ENCODE peak calls at places on chromosomes 11 and 22, in eight cellular contexts. F is lower leg skin, K is PC-9, U is mucosa of descending colon, W is neural crest cell, O is AG04450, Q is tibial artery, V is ascending aorta. N is an unnamed sample.

GRCh38 chr11:57571631-57572030 is 4.2 kb upstream of the UBE2L6 start:
- DNase-seq in F (no peak), K (no peak), U (no peak), W (no peak), O (no peak), Q (peak; percentile 26), V (no peak), N (no peak)

GRCh38 chr22:41447435-41448188 is 1.0 kb upstream of the TOB2 start:
- DNase-seq in F (peak; percentile 94), K (peak; percentile 61), U (peak; percentile 82), W (peak; percentile 66), O (no peak), Q (peak; percentile 65), V (no peak), N (no peak)

GRCh38 chr22:47835726-47836125 is 1073.3 kb downstream of the TBC1D22A start:
- DNase-seq in F (no peak), K (peak; percentile 42), U (no peak), W (no peak), O (no peak), Q (no peak), V (no peak), N (no peak)

GRCh38 chr22:45919504-45920286 is 57.3 kb downstream of the WNT7B start:
- DNase-seq in F (no peak), K (peak; percentile 92), U (no peak), W (no peak), O (no peak), Q (no peak), V (no peak), N (no peak)

GRCh38 chr11:82890941-82891340 is 9.3 kb downstream of the PRCP start:
- DNase-seq in F (no peak), K (no peak), U (no peak), W (no peak), O (no peak), Q (no peak), V (no peak), N (no peak)

GRCh38 chr11:95092549-95093324 is 3.1 kb downstream of the ENDOD1 start:
- DNase-seq in F (no peak), K (peak; percentile 30), U (no peak), W (peak; percentile 11), O (no peak), Q (no peak), V (no peak), N (no peak)

GRCh38 chr11:117809236-117810055 is 12.4 kb upstream of the DSCAML1 start:
- DNase-seq in F (no peak), K (peak; percentile 32), U (peak; percentile 88), W (peak; percentile 66), O (no peak), Q (peak; percentile 68), V (no peak), N (peak; percentile 73)

GRCh38 chr22:21726650-21727049 is 8.9 kb downstream of the YPEL1 start:
- DNase-seq in F (no peak), K (no peak), U (no peak), W (peak; percentile 31), O (no peak), Q (no peak), V (no peak), N (no peak)

GRCh38 chr22:27244328-27244727 is 557.2 kb downstream of the MN1 start:
- DNase-seq in F (no peak), K (no peak), U (no peak), W (no peak), O (no peak), Q (no peak), V (no peak), N (no peak)

GRCh38 chr11:74006743-74007304 is 2.1 kb downstream of the UCP3 start:
- DNase-seq in F (peak; percentile 53), K (no peak), U (no peak), W (no peak), O (no peak), Q (no peak), V (no peak), N (no peak)

GRCh38 chr11:65506316-65506769 is 7.5 kb downstream of the MALAT1 start:
- DNase-seq in F (no peak), K (no peak), U (peak; percentile 48), W (no peak), O (no peak), Q (no peak), V (no peak), N (no peak)

GRCh38 chr22:42376721-42377177 is 55.5 kb downstream of the NFAM1 start:
- DNase-seq in F (peak; percentile 96), K (no peak), U (peak; percentile 76), W (peak; percentile 48), O (no peak), Q (peak; percentile 80), V (peak; percentile 48), N (no peak)

GRCh38 chr11:61950035-61950547 is at the start of gene BEST1:
- DNase-seq in F (no peak), K (no peak), U (no peak), W (no peak), O (no peak), Q (no peak), V (no peak), N (no peak)

GRCh38 chr11:130771708-130772107 is 144.6 kb downstream of the SNX19 start:
- DNase-seq in F (no peak), K (no peak), U (no peak), W (no peak), O (no peak), Q (no peak), V (no peak), N (no peak)

GRCh38 chr11:87353904-87354303 is 316.2 kb downstream of the TMEM135 start:
- DNase-seq in F (no peak), K (no peak), U (no peak), W (no peak), O (no peak), Q (no peak), V (no peak), N (no peak)

DNA sequence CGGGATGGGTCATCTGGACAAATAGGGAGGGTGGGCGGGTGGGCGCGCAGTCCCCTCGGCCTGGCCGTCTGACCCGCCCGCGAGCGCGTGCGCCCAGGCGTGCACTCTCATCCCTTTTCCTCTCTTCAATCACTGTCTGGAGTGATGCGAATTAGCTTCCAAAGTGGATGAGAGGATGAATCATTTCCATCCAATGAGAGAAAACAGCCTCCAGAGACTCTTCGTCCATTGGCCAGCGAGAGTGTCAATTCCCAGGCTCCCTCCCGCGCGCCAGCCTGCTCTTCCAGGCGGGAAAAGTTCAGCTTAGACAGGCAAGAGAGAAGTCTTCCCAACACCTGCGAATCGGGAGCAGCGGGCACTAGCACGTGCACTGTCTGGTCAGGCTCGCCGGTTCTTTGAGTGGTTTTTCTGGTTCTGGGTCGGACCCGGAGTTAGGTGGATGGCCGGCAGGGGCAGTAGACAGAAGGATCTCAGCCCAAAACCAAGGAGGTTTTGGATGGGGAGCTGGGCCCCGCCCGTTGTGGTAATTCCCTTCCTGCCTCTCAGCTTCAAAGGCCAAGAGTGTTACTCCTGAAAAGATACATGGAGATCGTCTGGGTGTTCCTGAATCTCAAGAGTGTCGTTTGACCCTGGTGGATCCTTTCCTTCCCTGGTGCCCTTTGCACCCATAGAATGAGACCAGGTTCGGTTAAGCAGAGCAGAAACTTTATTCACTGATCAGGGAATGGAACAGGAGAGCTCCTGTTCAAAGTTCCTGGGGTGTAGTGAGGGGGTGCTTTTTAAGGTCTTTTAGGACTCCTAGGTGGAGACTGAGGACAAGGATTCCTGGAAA is 33.4 kb upstream of the GLYATL1 start:
- DNase-seq in F (peak; percentile 87), K (no peak), U (peak; percentile 56), W (peak; percentile 64), O (peak; percentile 71), Q (peak; percentile 27), V (no peak), N (peak; percentile 47)
- TF ChIP-seq CTCF in F (no peak), K (no peak), U (no peak), W (peak; percentile 59), O (peak; percentile 72), Q (no peak), V (no peak), N (no peak)

DNA sequence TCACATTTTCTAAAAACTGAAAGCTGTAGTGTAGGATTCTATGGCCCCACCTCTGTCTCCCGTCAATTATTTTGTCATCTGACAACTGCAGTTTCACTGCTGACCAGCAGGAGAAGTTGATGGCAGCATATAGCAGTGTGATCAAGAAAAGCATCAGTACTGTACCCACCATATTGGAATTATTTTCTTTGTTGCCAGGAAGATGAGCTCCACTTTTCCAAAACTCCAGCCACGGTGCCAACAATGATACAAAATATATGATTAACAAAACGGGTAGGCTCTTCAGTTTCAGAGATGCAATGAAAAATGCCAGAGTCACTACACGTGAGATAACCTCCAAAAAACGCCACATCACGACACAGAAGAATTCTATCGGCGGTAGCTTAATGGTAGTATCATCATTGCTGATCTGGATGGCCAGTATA is 41.3 kb downstream of the XKR3 start:
- DNase-seq in F (no peak), K (no peak), U (no peak), W (no peak), O (no peak), Q (no peak), V (no peak), N (no peak)
- TF ChIP-seq CTCF in F (no peak), K (peak; percentile 58), U (no peak), W (peak; percentile 50), O (peak; percentile 23), Q (no peak), V (no peak), N (peak; percentile 22)

GRCh38 chr11:34185926-34186841 is 80.8 kb downstream of the NAT10 start:
- DNase-seq in F (no peak), K (no peak), U (no peak), W (peak; percentile 21), O (no peak), Q (no peak), V (no peak), N (no peak)
- TF ChIP-seq CTCF in F (no peak), K (no peak), U (no peak), W (no peak), O (no peak), Q (no peak), V (no peak), N (no peak)

GRCh38 chr22:23565288-23565941 is 14.7 kb downstream of the IGLL1 start:
- DNase-seq in F (no peak), K (no peak), U (no peak), W (peak; percentile 31), O (no peak), Q (no peak), V (no peak), N (peak; percentile 37)
- TF ChIP-seq CTCF in F (no peak), K (no peak), U (no peak), W (peak; percentile 26), O (no peak), Q (no peak), V (no peak), N (no peak)

GRCh38 chr11:126917531-126918204 is 82.9 kb downstream of the KIRREL3 start:
- DNase-seq in F (no peak), K (peak; percentile 58), U (no peak), W (no peak), O (peak; percentile 94), Q (no peak), V (no peak), N (no peak)

GRCh38 chr11:126924381-126924780 is 76.2 kb downstream of the KIRREL3 start:
- DNase-seq in F (peak; percentile 60), K (no peak), U (no peak), W (no peak), O (no peak), Q (no peak), V (no peak), N (no peak)

GRCh38 chr11:126919147-126919823 is 81.3 kb downstream of the KIRREL3 start:
- DNase-seq in F (no peak), K (no peak), U (no peak), W (no peak), O (no peak), Q (no peak), V (no peak), N (no peak)

GRCh38 chr11:126918556-126918955 is 82.0 kb downstream of the KIRREL3 start:
- DNase-seq in F (no peak), K (no peak), U (no peak), W (no peak), O (no peak), Q (no peak), V (no peak), N (no peak)

GRCh38 chr11:126920833-126921232 is 79.7 kb downstream of the KIRREL3 start:
- DNase-seq in F (no peak), K (no peak), U (no peak), W (no peak), O (no peak), Q (no peak), V (no peak), N (no peak)
- TF ChIP-seq CTCF in F (no peak), K (no peak), U (no peak), W (no peak), O (no peak), Q (no peak), V (no peak), N (no peak)